ENCODE peak calls at places on chromosomes 11 and 22, in eight cellular contexts. One of them, this sample, is unnamed.

GRCh38 chr11:114237321-114238280 is 58.6 kb upstream of the NNMT start:
- DNase-seq in dorsolateral prefrontal cortex: no peak
- DNase-seq in tibial nerve: no peak
- DNase-seq in right cardiac atrium: no peak
- DNase-seq in fibroblast of mammary gland: peak
- DNase-seq in endothelial cell of umbilical vein: no peak
- DNase-seq in endodermal cell: no peak
- DNase-seq in upper lobe of right lung: no peak
- DNase-seq in this sample: no peak

GRCh38 chr11:116852261-116853125 is 15.1 kb upstream of the APOA1 start:
- DNase-seq in right cardiac atrium: no peak
- DNase-seq in endothelial cell of umbilical vein: peak
- DNase-seq in upper lobe of right lung: no peak
- DNase-seq in fibroblast of mammary gland: peak
- DNase-seq in endodermal cell: no peak
- DNase-seq in tibial nerve: no peak
- DNase-seq in dorsolateral prefrontal cortex: no peak
- DNase-seq in this sample: no peak

GRCh38 chr11:5368502-5369043 is 15.0 kb upstream of the OR51M1 start:
- DNase-seq in fibroblast of mammary gland: no peak
- DNase-seq in endothelial cell of umbilical vein: no peak
- DNase-seq in tibial nerve: no peak
- DNase-seq in endodermal cell: no peak
- DNase-seq in right cardiac atrium: no peak
- DNase-seq in dorsolateral prefrontal cortex: no peak
- DNase-seq in upper lobe of right lung: no peak
- DNase-seq in this sample: no peak

GRCh38 chr11:111541209-111542061 is 915 bp downstream of the LAYN start:
- DNase-seq in upper lobe of right lung: peak
- DNase-seq in fibroblast of mammary gland: peak
- DNase-seq in endothelial cell of umbilical vein: peak
- DNase-seq in tibial nerve: no peak
- DNase-seq in endodermal cell: peak
- DNase-seq in dorsolateral prefrontal cortex: no peak
- DNase-seq in right cardiac atrium: peak
- DNase-seq in this sample: peak

GRCh38 chr11:34356130-34356529 is 1.7 kb downstream of the ABTB2 start:
- DNase-seq in dorsolateral prefrontal cortex: no peak
- DNase-seq in right cardiac atrium: no peak
- DNase-seq in endodermal cell: peak
- DNase-seq in endothelial cell of umbilical vein: no peak
- DNase-seq in fibroblast of mammary gland: no peak
- DNase-seq in tibial nerve: no peak
- DNase-seq in upper lobe of right lung: no peak
- DNase-seq in this sample: no peak

GRCh38 chr11:116215471-116216113 is 557.2 kb downstream of the BUD13 start:
- DNase-seq in upper lobe of right lung: no peak
- DNase-seq in fibroblast of mammary gland: no peak
- DNase-seq in tibial nerve: no peak
- DNase-seq in dorsolateral prefrontal cortex: no peak
- DNase-seq in right cardiac atrium: no peak
- DNase-seq in endodermal cell: peak
- DNase-seq in endothelial cell of umbilical vein: no peak
- DNase-seq in this sample: no peak

GRCh38 chr22:32839776-32840571 is 38.5 kb downstream of the TIMP3 start:
- DNase-seq in fibroblast of mammary gland: no peak
- DNase-seq in upper lobe of right lung: no peak
- DNase-seq in tibial nerve: no peak
- DNase-seq in dorsolateral prefrontal cortex: no peak
- DNase-seq in endodermal cell: no peak
- DNase-seq in endothelial cell of umbilical vein: no peak
- DNase-seq in right cardiac atrium: no peak
- DNase-seq in this sample: no peak

GRCh38 chr22:46060292-46061123 is 83.5 kb upstream of the WNT7B start:
- DNase-seq in dorsolateral prefrontal cortex: no peak
- DNase-seq in right cardiac atrium: no peak
- DNase-seq in fibroblast of mammary gland: peak
- DNase-seq in tibial nerve: peak
- DNase-seq in upper lobe of right lung: no peak
- DNase-seq in endodermal cell: peak
- DNase-seq in endothelial cell of umbilical vein: no peak
- DNase-seq in this sample: no peak

GRCh38 chr22:27827586-27828213 is 26.1 kb upstream of the MN1 start:
- DNase-seq in endodermal cell: no peak
- DNase-seq in fibroblast of mammary gland: no peak
- DNase-seq in dorsolateral prefrontal cortex: no peak
- DNase-seq in upper lobe of right lung: no peak
- DNase-seq in right cardiac atrium: peak
- DNase-seq in tibial nerve: no peak
- DNase-seq in endothelial cell of umbilical vein: no peak
- DNase-seq in this sample: no peak

GRCh38 chr11:44028401-44028800 is 19.4 kb upstream of the ACCSL start:
- DNase-seq in upper lobe of right lung: no peak
- DNase-seq in endothelial cell of umbilical vein: no peak
- DNase-seq in dorsolateral prefrontal cortex: no peak
- DNase-seq in fibroblast of mammary gland: no peak
- DNase-seq in endodermal cell: no peak
- DNase-seq in tibial nerve: no peak
- DNase-seq in right cardiac atrium: no peak
- DNase-seq in this sample: no peak

GRCh38 chr11:18522388-18522787 is 4.4 kb downstream of the TSG101 start:
- DNase-seq in endothelial cell of umbilical vein: no peak
- DNase-seq in endodermal cell: peak
- DNase-seq in tibial nerve: no peak
- DNase-seq in right cardiac atrium: no peak
- DNase-seq in dorsolateral prefrontal cortex: no peak
- DNase-seq in fibroblast of mammary gland: peak
- DNase-seq in upper lobe of right lung: no peak
- DNase-seq in this sample: no peak

GRCh38 chr11:130206141-130206540 is 46.6 kb downstream of the ST14 start:
- DNase-seq in endothelial cell of umbilical vein: no peak
- DNase-seq in fibroblast of mammary gland: no peak
- DNase-seq in tibial nerve: no peak
- DNase-seq in dorsolateral prefrontal cortex: no peak
- DNase-seq in right cardiac atrium: no peak
- DNase-seq in endodermal cell: no peak
- DNase-seq in upper lobe of right lung: peak
- DNase-seq in this sample: no peak

GRCh38 chr11:30990625-30991348 is 378.8 kb downstream of the DCDC1 start:
- DNase-seq in fibroblast of mammary gland: no peak
- DNase-seq in endodermal cell: no peak
- DNase-seq in tibial nerve: no peak
- DNase-seq in endothelial cell of umbilical vein: no peak
- DNase-seq in dorsolateral prefrontal cortex: no peak
- DNase-seq in upper lobe of right lung: no peak
- DNase-seq in right cardiac atrium: no peak
- DNase-seq in this sample: no peak

DNA sequence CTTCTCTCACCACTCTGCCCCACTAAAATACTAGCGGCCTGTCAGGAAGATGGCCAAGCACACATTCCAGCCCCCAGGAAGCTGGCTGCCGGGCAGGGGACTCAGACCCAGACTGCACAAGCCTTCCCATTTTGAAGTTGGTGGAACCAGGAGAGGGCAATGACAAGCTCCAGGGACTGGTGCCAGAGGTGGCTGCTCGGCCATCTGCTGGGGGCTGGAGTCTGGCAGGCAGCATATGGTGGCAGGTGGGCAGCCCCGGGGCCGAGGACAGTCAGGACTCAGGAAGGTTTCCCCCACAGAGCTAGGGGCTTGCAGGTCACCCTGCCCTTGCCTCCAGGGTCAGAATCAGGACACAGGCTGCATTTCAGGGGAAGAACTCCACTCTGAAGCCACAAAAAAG is 22.6 kb downstream of the KCNJ5 start:
- DNase-seq in right cardiac atrium: no peak
- DNase-seq in tibial nerve: no peak
- DNase-seq in dorsolateral prefrontal cortex: no peak
- DNase-seq in endothelial cell of umbilical vein: no peak
- DNase-seq in fibroblast of mammary gland: no peak
- DNase-seq in endodermal cell: no peak
- DNase-seq in upper lobe of right lung: peak
- DNase-seq in this sample: no peak
- H3K4me3 ChIP-seq in right cardiac atrium: no peak
- H3K4me3 ChIP-seq in tibial nerve: no peak
- H3K4me3 ChIP-seq in dorsolateral prefrontal cortex: no peak
- H3K4me3 ChIP-seq in endothelial cell of umbilical vein: no peak
- H3K4me3 ChIP-seq in fibroblast of mammary gland: no peak
- H3K4me3 ChIP-seq in endodermal cell: no peak
- H3K4me3 ChIP-seq in upper lobe of right lung: no peak
- H3K4me3 ChIP-seq in this sample: no peak

DNA sequence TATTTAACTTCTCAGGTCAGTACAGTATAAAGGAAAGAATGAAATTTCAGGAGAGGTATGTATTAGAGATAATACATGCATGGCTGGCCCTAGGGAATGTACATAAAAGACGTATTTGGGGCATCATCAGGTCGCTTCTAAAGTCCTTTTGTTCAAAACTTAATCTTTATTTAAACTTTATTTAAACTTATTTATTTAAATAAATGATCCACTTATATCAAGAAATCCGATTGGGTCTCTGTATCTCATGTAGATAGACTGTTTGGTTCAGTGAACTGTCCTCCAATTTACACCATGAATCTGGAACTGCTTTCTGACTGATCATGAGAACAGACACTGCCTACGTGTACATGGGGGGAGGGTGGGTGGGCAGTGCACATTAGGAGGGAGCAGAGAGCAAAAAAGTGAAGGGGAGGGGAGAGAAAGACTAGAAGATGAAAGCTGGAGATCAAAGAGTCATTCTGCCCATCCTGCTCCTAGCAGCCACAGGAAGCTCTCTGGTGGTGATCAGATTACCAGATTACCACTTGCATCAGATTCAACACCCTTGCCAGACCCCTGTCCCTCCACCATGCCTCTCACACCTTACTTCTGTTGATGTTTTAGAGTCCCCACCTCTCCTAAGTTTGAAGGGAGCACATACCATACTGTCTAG is 92.1 kb upstream of the MTMR2 start:
- DNase-seq in fibroblast of mammary gland: no peak
- DNase-seq in endothelial cell of umbilical vein: no peak
- DNase-seq in endodermal cell: peak
- DNase-seq in right cardiac atrium: no peak
- DNase-seq in upper lobe of right lung: no peak
- DNase-seq in tibial nerve: no peak
- DNase-seq in dorsolateral prefrontal cortex: no peak
- DNase-seq in this sample: no peak
- H3K4me3 ChIP-seq in fibroblast of mammary gland: no peak
- H3K4me3 ChIP-seq in endothelial cell of umbilical vein: no peak
- H3K4me3 ChIP-seq in endodermal cell: no peak
- H3K4me3 ChIP-seq in right cardiac atrium: no peak
- H3K4me3 ChIP-seq in upper lobe of right lung: no peak
- H3K4me3 ChIP-seq in tibial nerve: no peak
- H3K4me3 ChIP-seq in dorsolateral prefrontal cortex: no peak
- H3K4me3 ChIP-seq in this sample: no peak

DNA sequence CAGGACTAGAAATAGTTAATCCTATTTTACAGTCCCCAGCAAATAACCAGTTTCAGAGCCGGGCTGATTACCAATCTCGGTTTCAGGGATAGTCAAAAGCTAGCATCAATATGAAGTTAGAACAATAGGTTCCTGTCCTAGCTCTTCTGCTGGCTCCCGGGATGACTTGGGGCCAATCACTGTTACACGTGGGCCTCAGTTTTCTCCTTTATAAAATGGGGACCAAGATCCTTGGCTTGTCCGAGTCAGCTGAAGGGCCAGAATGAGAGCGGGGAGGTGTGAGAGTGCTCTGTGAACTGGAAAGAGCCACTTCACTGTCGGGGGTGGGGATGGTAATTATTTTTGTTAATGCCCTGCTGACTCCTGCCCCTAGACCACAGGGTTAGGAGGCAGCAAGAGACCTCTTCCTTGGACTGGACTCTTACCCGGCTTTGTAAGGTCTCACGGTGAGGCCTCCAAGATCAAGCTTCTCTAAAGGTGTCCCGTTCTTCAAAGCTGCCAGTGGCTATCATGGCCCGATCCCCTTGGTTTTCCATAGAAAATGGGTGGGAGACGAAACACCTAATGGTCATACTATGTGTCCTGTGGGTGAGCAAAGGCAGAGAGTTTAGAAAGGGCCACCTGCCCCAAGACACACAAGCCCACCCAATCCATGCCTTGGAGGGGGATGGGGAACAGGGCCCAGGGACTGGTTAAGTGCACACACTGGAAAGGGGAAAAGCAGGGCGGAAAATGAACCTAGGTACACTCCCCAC is 1.4 kb downstream of the UCP2 start:
- DNase-seq in right cardiac atrium: no peak
- DNase-seq in endothelial cell of umbilical vein: no peak
- DNase-seq in upper lobe of right lung: peak
- DNase-seq in endodermal cell: peak
- DNase-seq in fibroblast of mammary gland: no peak
- DNase-seq in dorsolateral prefrontal cortex: no peak
- DNase-seq in tibial nerve: no peak
- DNase-seq in this sample: no peak
- H3K4me3 ChIP-seq in right cardiac atrium: no peak
- H3K4me3 ChIP-seq in endothelial cell of umbilical vein: no peak
- H3K4me3 ChIP-seq in upper lobe of right lung: peak
- H3K4me3 ChIP-seq in endodermal cell: peak
- H3K4me3 ChIP-seq in fibroblast of mammary gland: no peak
- H3K4me3 ChIP-seq in dorsolateral prefrontal cortex: peak
- H3K4me3 ChIP-seq in tibial nerve: no peak
- H3K4me3 ChIP-seq in this sample: peak

GRCh38 chr11:73990727-73991126 is 8.1 kb upstream of the UCP2 start:
- DNase-seq in upper lobe of right lung: no peak
- DNase-seq in dorsolateral prefrontal cortex: no peak
- DNase-seq in endodermal cell: no peak
- DNase-seq in fibroblast of mammary gland: no peak
- DNase-seq in tibial nerve: no peak
- DNase-seq in endothelial cell of umbilical vein: no peak
- DNase-seq in right cardiac atrium: no peak
- DNase-seq in this sample: no peak
- H3K4me3 ChIP-seq in upper lobe of right lung: no peak
- H3K4me3 ChIP-seq in dorsolateral prefrontal cortex: no peak
- H3K4me3 ChIP-seq in endodermal cell: no peak
- H3K4me3 ChIP-seq in fibroblast of mammary gland: no peak
- H3K4me3 ChIP-seq in tibial nerve: no peak
- H3K4me3 ChIP-seq in endothelial cell of umbilical vein: no peak
- H3K4me3 ChIP-seq in right cardiac atrium: no peak
- H3K4me3 ChIP-seq in this sample: no peak

DNA sequence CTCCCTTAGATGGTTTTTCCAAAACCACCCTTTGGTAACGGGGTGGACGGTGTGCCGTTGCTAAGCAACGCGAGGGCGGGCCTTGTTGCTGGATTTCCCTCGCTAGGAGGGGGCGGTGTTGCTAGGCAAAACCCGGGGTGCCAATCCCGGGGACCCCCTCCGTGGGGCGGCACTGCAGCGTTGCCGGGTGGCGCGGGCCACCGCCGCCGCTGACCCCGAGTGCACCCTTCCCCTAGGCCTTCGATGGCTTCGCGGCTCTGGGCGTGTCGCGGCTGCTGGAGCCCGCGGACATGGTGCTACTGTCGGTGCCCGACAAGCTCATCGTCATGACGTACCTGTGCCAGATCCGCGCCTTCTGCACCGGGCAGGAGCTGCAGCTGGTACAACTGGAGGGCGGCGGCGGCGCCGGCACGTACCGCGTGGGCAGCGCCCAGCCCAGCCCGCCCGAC is 8.9 kb downstream of the EHBP1L1 start:
- DNase-seq in fibroblast of mammary gland: no peak
- DNase-seq in endothelial cell of umbilical vein: no peak
- DNase-seq in tibial nerve: no peak
- DNase-seq in right cardiac atrium: peak
- DNase-seq in endodermal cell: peak
- DNase-seq in upper lobe of right lung: no peak
- DNase-seq in dorsolateral prefrontal cortex: no peak
- DNase-seq in this sample: no peak
- H3K4me3 ChIP-seq in fibroblast of mammary gland: no peak
- H3K4me3 ChIP-seq in endothelial cell of umbilical vein: no peak
- H3K4me3 ChIP-seq in tibial nerve: no peak
- H3K4me3 ChIP-seq in right cardiac atrium: no peak
- H3K4me3 ChIP-seq in endodermal cell: no peak
- H3K4me3 ChIP-seq in upper lobe of right lung: no peak
- H3K4me3 ChIP-seq in dorsolateral prefrontal cortex: peak
- H3K4me3 ChIP-seq in this sample: no peak

GRCh38 chr11:69636512-69636866 is 4.5 kb upstream of the CCND1 start:
- DNase-seq in endodermal cell: peak
- DNase-seq in endothelial cell of umbilical vein: peak
- DNase-seq in dorsolateral prefrontal cortex: peak
- DNase-seq in right cardiac atrium: peak
- DNase-seq in tibial nerve: no peak
- DNase-seq in upper lobe of right lung: peak
- DNase-seq in fibroblast of mammary gland: peak
- DNase-seq in this sample: no peak
- H3K4me3 ChIP-seq in endodermal cell: peak
- H3K4me3 ChIP-seq in endothelial cell of umbilical vein: no peak
- H3K4me3 ChIP-seq in dorsolateral prefrontal cortex: peak
- H3K4me3 ChIP-seq in right cardiac atrium: peak
- H3K4me3 ChIP-seq in tibial nerve: peak
- H3K4me3 ChIP-seq in upper lobe of right lung: peak
- H3K4me3 ChIP-seq in fibroblast of mammary gland: peak
- H3K4me3 ChIP-seq in this sample: peak

This sample was measured in thoracic aorta.